ENCODE peak calls at places on chromosomes 4 and X, in five cellular contexts. One of them, this sample, is unnamed. For H3K4me1, the result is how much of the 10 kb centered on the place peaks cover.

GRCh38 chr4:65983062-65983461 is 312.8 kb upstream of the EPHA5 start:
- DNase-seq in OCI-LY7: no peak
- DNase-seq in A549: no peak
- DNase-seq in tibial artery: no peak
- DNase-seq in tibial nerve: no peak
- DNase-seq in this sample: no peak

GRCh38 chr4:66577922-66578321 is 907.6 kb upstream of the EPHA5 start:
- DNase-seq in tibial nerve: no peak
- DNase-seq in A549: no peak
- DNase-seq in OCI-LY7: no peak
- DNase-seq in tibial artery: no peak
- DNase-seq in this sample: no peak

GRCh38 chrX:71541546-71542022 is 8.7 kb downstream of the OGT start:
- DNase-seq in OCI-LY7: no peak
- DNase-seq in A549: no peak
- DNase-seq in tibial nerve: no peak
- DNase-seq in tibial artery: no peak
- DNase-seq in this sample: peak

GRCh38 chr4:95209942-95210341 is 338.8 kb downstream of the UNC5C start:
- DNase-seq in tibial nerve: no peak
- DNase-seq in OCI-LY7: no peak
- DNase-seq in tibial artery: no peak
- DNase-seq in A549: no peak
- DNase-seq in this sample: no peak

GRCh38 chrX:71859637-71860036 is 51.0 kb upstream of the NHSL2 start:
- DNase-seq in tibial nerve: no peak
- DNase-seq in A549: no peak
- DNase-seq in tibial artery: no peak
- DNase-seq in OCI-LY7: peak
- DNase-seq in this sample: no peak

GRCh38 chr4:120672558-120673147 is 249.9 kb downstream of the PRDM5 start:
- DNase-seq in OCI-LY7: no peak
- DNase-seq in A549: no peak
- DNase-seq in tibial nerve: no peak
- DNase-seq in tibial artery: no peak
- DNase-seq in this sample: no peak

GRCh38 chr4:124934921-124935320 is 222.4 kb upstream of the ANKRD50 start:
- DNase-seq in OCI-LY7: no peak
- DNase-seq in tibial nerve: no peak
- DNase-seq in tibial artery: no peak
- DNase-seq in A549: no peak
- DNase-seq in this sample: no peak

GRCh38 chr4:77020017-77020416 is 55.8 kb downstream of the CCNI start:
- DNase-seq in A549: no peak
- DNase-seq in tibial nerve: no peak
- DNase-seq in tibial artery: no peak
- DNase-seq in OCI-LY7: no peak
- DNase-seq in this sample: no peak

GRCh38 chr4:129602447-129602846 is 506.5 kb downstream of the C4orf33 start:
- DNase-seq in A549: no peak
- DNase-seq in tibial artery: no peak
- DNase-seq in OCI-LY7: no peak
- DNase-seq in tibial nerve: no peak
- DNase-seq in this sample: no peak

GRCh38 chrX:11103751-11104150 is 7.4 kb upstream of the HCCS start:
- DNase-seq in tibial nerve: no peak
- DNase-seq in OCI-LY7: no peak
- DNase-seq in A549: no peak
- DNase-seq in tibial artery: no peak
- DNase-seq in this sample: no peak

GRCh38 chr4:76803522-76803921 is 94.4 kb downstream of the SOWAHB start:
- DNase-seq in tibial nerve: no peak
- DNase-seq in OCI-LY7: no peak
- DNase-seq in A549: no peak
- DNase-seq in tibial artery: no peak
- DNase-seq in this sample: peak

GRCh38 chrX:352582-353314 is 34.0 kb downstream of the PPP2R3B start:
- DNase-seq in tibial nerve: no peak
- DNase-seq in tibial artery: no peak
- DNase-seq in OCI-LY7: no peak
- DNase-seq in A549: no peak
- DNase-seq in this sample: no peak

GRCh38 chr4:173051697-173052096 is 116.9 kb upstream of the GALNT7 start:
- DNase-seq in A549: no peak
- DNase-seq in OCI-LY7: no peak
- DNase-seq in tibial artery: no peak
- DNase-seq in tibial nerve: no peak
- DNase-seq in this sample: no peak

GRCh38 chr4:147753047-147753446 is 21.2 kb downstream of the ARHGAP10 start:
- DNase-seq in tibial nerve: no peak
- DNase-seq in OCI-LY7: no peak
- DNase-seq in A549: no peak
- DNase-seq in tibial artery: no peak
- DNase-seq in this sample: no peak

GRCh38 chr4:17517664-17518063 is 2.7 kb downstream of the CLRN2 start:
- DNase-seq in OCI-LY7: no peak
- DNase-seq in A549: no peak
- DNase-seq in tibial artery: no peak
- DNase-seq in tibial nerve: no peak
- DNase-seq in this sample: no peak

GRCh38 chrX:132662844-132663243 is 174.0 kb upstream of the MBNL3 start:
- DNase-seq in tibial nerve: no peak
- DNase-seq in A549: no peak
- DNase-seq in OCI-LY7: no peak
- DNase-seq in tibial artery: no peak
- DNase-seq in this sample: no peak
- TF ChIP-seq CTCF in tibial nerve: no peak
- TF ChIP-seq CTCF in A549: no peak
- TF ChIP-seq CTCF in OCI-LY7: no peak
- TF ChIP-seq CTCF in tibial artery: no peak
- TF ChIP-seq CTCF in this sample: no peak

GRCh38 chr4:87025023-87025613 is 90.3 kb downstream of the AFF1 start:
- DNase-seq in OCI-LY7: no peak
- DNase-seq in A549: no peak
- DNase-seq in tibial artery: no peak
- DNase-seq in tibial nerve: no peak
- DNase-seq in this sample: no peak
- H3K4me1 ChIP-seq in OCI-LY7: under half
- H3K4me1 ChIP-seq in A549: half or more
- H3K4me1 ChIP-seq in tibial artery: half or more
- H3K4me1 ChIP-seq in tibial nerve: half or more
- H3K4me1 ChIP-seq in this sample: under half

GRCh38 chr4:73434311-73434710 is 1.7 kb upstream of the AFP start:
- DNase-seq in tibial nerve: no peak
- DNase-seq in OCI-LY7: peak
- DNase-seq in tibial artery: no peak
- DNase-seq in A549: peak
- DNase-seq in this sample: no peak
- TF ChIP-seq CTCF in tibial nerve: peak
- TF ChIP-seq CTCF in OCI-LY7: peak
- TF ChIP-seq CTCF in tibial artery: peak
- TF ChIP-seq CTCF in A549: peak
- TF ChIP-seq CTCF in this sample: peak

GRCh38 chrX:20059467-20060128 is 57.1 kb downstream of the MAP7D2 start:
- DNase-seq in tibial nerve: no peak
- DNase-seq in tibial artery: no peak
- DNase-seq in OCI-LY7: no peak
- DNase-seq in A549: no peak
- DNase-seq in this sample: no peak
- H3K4me1 ChIP-seq in tibial nerve: under half
- H3K4me1 ChIP-seq in tibial artery: under half
- H3K4me1 ChIP-seq in OCI-LY7: under half
- H3K4me1 ChIP-seq in A549: under half
- H3K4me1 ChIP-seq in this sample: under half

GRCh38 chrX:132489256-132490085 is 633 bp upstream of the MBNL3 start:
- DNase-seq in tibial artery: peak
- DNase-seq in A549: no peak
- DNase-seq in OCI-LY7: peak
- DNase-seq in tibial nerve: peak
- DNase-seq in this sample: peak
- TF ChIP-seq CTCF in tibial artery: no peak
- TF ChIP-seq CTCF in A549: no peak
- TF ChIP-seq CTCF in OCI-LY7: no peak
- TF ChIP-seq CTCF in tibial nerve: peak
- TF ChIP-seq CTCF in this sample: no peak

GRCh38 chr4:26345541-26345940 is 24.7 kb downstream of the RBPJ start:
- DNase-seq in tibial artery: no peak
- DNase-seq in OCI-LY7: no peak
- DNase-seq in tibial nerve: no peak
- DNase-seq in A549: no peak
- DNase-seq in this sample: no peak
- H3K4me1 ChIP-seq in tibial artery: under half
- H3K4me1 ChIP-seq in OCI-LY7: under half
- H3K4me1 ChIP-seq in tibial nerve: half or more
- H3K4me1 ChIP-seq in A549: under half
- H3K4me1 ChIP-seq in this sample: under half

GRCh38 chr4:113086172-113086695 is 36.8 kb downstream of the ANK2 start:
- DNase-seq in OCI-LY7: no peak
- DNase-seq in A549: no peak
- DNase-seq in tibial artery: no peak
- DNase-seq in tibial nerve: no peak
- DNase-seq in this sample: no peak

GRCh38 chr4:113077611-113078010 is 28.2 kb downstream of the ANK2 start:
- DNase-seq in A549: no peak
- DNase-seq in tibial artery: no peak
- DNase-seq in OCI-LY7: no peak
- DNase-seq in tibial nerve: no peak
- DNase-seq in this sample: no peak

GRCh38 chr4:113080050-113080449 is 30.6 kb downstream of the ANK2 start:
- DNase-seq in tibial nerve: no peak
- DNase-seq in OCI-LY7: no peak
- DNase-seq in A549: peak
- DNase-seq in tibial artery: no peak
- DNase-seq in this sample: no peak

GRCh38 chr4:113083346-113083745 is 33.9 kb downstream of the ANK2 start:
- DNase-seq in tibial artery: no peak
- DNase-seq in OCI-LY7: no peak
- DNase-seq in A549: no peak
- DNase-seq in tibial nerve: no peak
- DNase-seq in this sample: no peak

GRCh38 chr4:113080624-113081023 is 31.2 kb downstream of the ANK2 start:
- DNase-seq in tibial artery: no peak
- DNase-seq in tibial nerve: no peak
- DNase-seq in OCI-LY7: no peak
- DNase-seq in A549: no peak
- DNase-seq in this sample: no peak
- TF ChIP-seq CTCF in tibial artery: no peak
- TF ChIP-seq CTCF in tibial nerve: no peak
- TF ChIP-seq CTCF in OCI-LY7: no peak
- TF ChIP-seq CTCF in A549: no peak
- TF ChIP-seq CTCF in this sample: no peak